ENCODE peak calls at places on chromosomes 7 and 10, in nine cellular contexts. One of them, this sample, is unnamed.

GRCh38 chr7:25389489-25390106 is 161.3 kb upstream of the NPVF start:
- DNase-seq in adipocyte: peak; percentile 56
- DNase-seq in heart left ventricle: no peak
- DNase-seq in effector memory CD4-positive, alpha-beta T cell: no peak
- DNase-seq in fibroblast of lung: peak; percentile 74
- DNase-seq in body of pancreas: peak; percentile 60
- DNase-seq in naive thymus-derived CD4-positive, alpha-beta T cell: peak; percentile 51
- DNase-seq in ovary: no peak
- DNase-seq in CD4-positive, alpha-beta T cell: no peak
- DNase-seq in this sample: no peak

GRCh38 chr7:48126037-48126436 is 37.0 kb downstream of the UPP1 start:
- DNase-seq in naive thymus-derived CD4-positive, alpha-beta T cell: no peak
- DNase-seq in body of pancreas: no peak
- DNase-seq in heart left ventricle: no peak
- DNase-seq in effector memory CD4-positive, alpha-beta T cell: no peak
- DNase-seq in adipocyte: no peak
- DNase-seq in CD4-positive, alpha-beta T cell: no peak
- DNase-seq in fibroblast of lung: no peak
- DNase-seq in ovary: no peak
- DNase-seq in this sample: no peak

GRCh38 chr10:93612237-93612636 is at the start of gene PDE6C:
- DNase-seq in body of pancreas: no peak
- DNase-seq in naive thymus-derived CD4-positive, alpha-beta T cell: no peak
- DNase-seq in effector memory CD4-positive, alpha-beta T cell: no peak
- DNase-seq in adipocyte: no peak
- DNase-seq in fibroblast of lung: no peak
- DNase-seq in ovary: no peak
- DNase-seq in heart left ventricle: no peak
- DNase-seq in CD4-positive, alpha-beta T cell: no peak
- DNase-seq in this sample: no peak

GRCh38 chr7:134014935-134015334 is 112.2 kb upstream of the LRGUK start:
- DNase-seq in adipocyte: no peak
- DNase-seq in ovary: no peak
- DNase-seq in naive thymus-derived CD4-positive, alpha-beta T cell: no peak
- DNase-seq in effector memory CD4-positive, alpha-beta T cell: no peak
- DNase-seq in heart left ventricle: no peak
- DNase-seq in fibroblast of lung: no peak
- DNase-seq in CD4-positive, alpha-beta T cell: no peak
- DNase-seq in body of pancreas: no peak
- DNase-seq in this sample: no peak

GRCh38 chr7:46468753-46469356 is 547.8 kb upstream of the IGFBP3 start:
- DNase-seq in adipocyte: peak; percentile 25
- DNase-seq in body of pancreas: no peak
- DNase-seq in naive thymus-derived CD4-positive, alpha-beta T cell: no peak
- DNase-seq in fibroblast of lung: peak; percentile 59
- DNase-seq in heart left ventricle: no peak
- DNase-seq in effector memory CD4-positive, alpha-beta T cell: no peak
- DNase-seq in ovary: no peak
- DNase-seq in CD4-positive, alpha-beta T cell: no peak
- DNase-seq in this sample: no peak

GRCh38 chr10:80277567-80278250 is 11.7 kb downstream of the MAT1A start:
- DNase-seq in naive thymus-derived CD4-positive, alpha-beta T cell: no peak
- DNase-seq in CD4-positive, alpha-beta T cell: no peak
- DNase-seq in effector memory CD4-positive, alpha-beta T cell: no peak
- DNase-seq in fibroblast of lung: no peak
- DNase-seq in adipocyte: no peak
- DNase-seq in heart left ventricle: peak; percentile 46
- DNase-seq in body of pancreas: peak; percentile 74
- DNase-seq in ovary: no peak
- DNase-seq in this sample: no peak

GRCh38 chr10:14386202-14386593 is 55.5 kb upstream of the FRMD4A start:
- DNase-seq in body of pancreas: no peak
- DNase-seq in adipocyte: peak; percentile 84
- DNase-seq in CD4-positive, alpha-beta T cell: peak; percentile 2
- DNase-seq in ovary: no peak
- DNase-seq in fibroblast of lung: peak; percentile 79
- DNase-seq in heart left ventricle: no peak
- DNase-seq in effector memory CD4-positive, alpha-beta T cell: no peak
- DNase-seq in naive thymus-derived CD4-positive, alpha-beta T cell: no peak
- DNase-seq in this sample: no peak

GRCh38 chr7:156947120-156947843 is 2.2 kb upstream of the NOM1 start:
- DNase-seq in effector memory CD4-positive, alpha-beta T cell: no peak
- DNase-seq in heart left ventricle: no peak
- DNase-seq in CD4-positive, alpha-beta T cell: no peak
- DNase-seq in naive thymus-derived CD4-positive, alpha-beta T cell: no peak
- DNase-seq in adipocyte: no peak
- DNase-seq in fibroblast of lung: no peak
- DNase-seq in ovary: no peak
- DNase-seq in body of pancreas: no peak
- DNase-seq in this sample: no peak

GRCh38 chr10:3478153-3478552 is 305.6 kb upstream of the PITRM1 start:
- DNase-seq in effector memory CD4-positive, alpha-beta T cell: no peak
- DNase-seq in fibroblast of lung: no peak
- DNase-seq in CD4-positive, alpha-beta T cell: no peak
- DNase-seq in heart left ventricle: no peak
- DNase-seq in naive thymus-derived CD4-positive, alpha-beta T cell: no peak
- DNase-seq in adipocyte: no peak
- DNase-seq in ovary: no peak
- DNase-seq in body of pancreas: no peak
- DNase-seq in this sample: no peak

GRCh38 chr10:114504769-114505579 is 100.7 kb upstream of the AFAP1L2 start:
- DNase-seq in CD4-positive, alpha-beta T cell: no peak
- DNase-seq in adipocyte: peak; percentile 94
- DNase-seq in heart left ventricle: peak; percentile 54
- DNase-seq in body of pancreas: peak; percentile 60
- DNase-seq in naive thymus-derived CD4-positive, alpha-beta T cell: no peak
- DNase-seq in ovary: peak; percentile 51
- DNase-seq in effector memory CD4-positive, alpha-beta T cell: no peak
- DNase-seq in fibroblast of lung: peak; percentile 88
- DNase-seq in this sample: no peak

GRCh38 chr7:124033093-124033806 is 383 bp upstream of the TMEM229A start:
- DNase-seq in adipocyte: no peak
- DNase-seq in CD4-positive, alpha-beta T cell: no peak
- DNase-seq in heart left ventricle: peak; percentile 48
- DNase-seq in naive thymus-derived CD4-positive, alpha-beta T cell: no peak
- DNase-seq in body of pancreas: peak; percentile 65
- DNase-seq in fibroblast of lung: peak; percentile 40
- DNase-seq in ovary: peak; percentile 20
- DNase-seq in effector memory CD4-positive, alpha-beta T cell: no peak
- DNase-seq in this sample: no peak

GRCh38 chr10:82660205-82660604 is 785.2 kb downstream of the NRG3 start:
- DNase-seq in ovary: no peak
- DNase-seq in naive thymus-derived CD4-positive, alpha-beta T cell: no peak
- DNase-seq in adipocyte: no peak
- DNase-seq in effector memory CD4-positive, alpha-beta T cell: no peak
- DNase-seq in CD4-positive, alpha-beta T cell: no peak
- DNase-seq in heart left ventricle: no peak
- DNase-seq in fibroblast of lung: no peak
- DNase-seq in body of pancreas: no peak
- DNase-seq in this sample: no peak

GRCh38 chr7:19108985-19109946 is 8.2 kb downstream of the TWIST1 start:
- DNase-seq in fibroblast of lung: no peak
- DNase-seq in effector memory CD4-positive, alpha-beta T cell: no peak
- DNase-seq in naive thymus-derived CD4-positive, alpha-beta T cell: no peak
- DNase-seq in heart left ventricle: no peak
- DNase-seq in body of pancreas: no peak
- DNase-seq in adipocyte: peak; percentile 38
- DNase-seq in CD4-positive, alpha-beta T cell: no peak
- DNase-seq in ovary: no peak
- DNase-seq in this sample: no peak

GRCh38 chr7:38673795-38674194 is 42.6 kb upstream of the AMPH start:
- DNase-seq in adipocyte: peak; percentile 73
- DNase-seq in body of pancreas: peak; percentile 46
- DNase-seq in CD4-positive, alpha-beta T cell: no peak
- DNase-seq in heart left ventricle: no peak
- DNase-seq in effector memory CD4-positive, alpha-beta T cell: no peak
- DNase-seq in fibroblast of lung: peak; percentile 94
- DNase-seq in naive thymus-derived CD4-positive, alpha-beta T cell: no peak
- DNase-seq in ovary: no peak
- DNase-seq in this sample: no peak

DNA sequence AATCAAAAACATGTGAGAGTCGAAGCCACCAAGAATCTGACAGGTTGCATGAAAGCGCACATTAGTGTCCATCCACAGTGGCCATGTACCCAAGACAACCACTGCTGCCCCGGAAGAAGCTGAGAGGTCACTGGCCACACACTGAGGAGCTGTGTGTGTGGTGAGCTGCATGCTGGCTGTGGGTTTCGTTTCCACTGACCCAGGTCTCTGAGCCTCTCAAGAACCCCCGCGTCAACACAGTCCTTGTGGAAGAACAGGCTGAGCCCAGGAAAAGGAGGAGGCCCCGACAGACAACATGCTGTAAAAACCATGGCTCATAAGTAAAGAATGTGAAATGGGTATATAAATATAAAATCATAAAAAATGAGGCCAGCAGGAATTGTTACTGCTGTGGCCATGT is 8.2 kb downstream of the VIPR2 start:
- DNase-seq in naive thymus-derived CD4-positive, alpha-beta T cell: no peak
- DNase-seq in fibroblast of lung: no peak
- DNase-seq in effector memory CD4-positive, alpha-beta T cell: no peak
- DNase-seq in CD4-positive, alpha-beta T cell: no peak
- DNase-seq in ovary: no peak
- DNase-seq in body of pancreas: no peak
- DNase-seq in adipocyte: no peak
- DNase-seq in heart left ventricle: peak; percentile 8
- DNase-seq in this sample: no peak
- H3K9me3 ChIP-seq in naive thymus-derived CD4-positive, alpha-beta T cell: no peaks in the 10 kb centered on the region
- H3K9me3 ChIP-seq in fibroblast of lung: no peaks in the 10 kb centered on the region
- H3K9me3 ChIP-seq in effector memory CD4-positive, alpha-beta T cell: no peaks in the 10 kb centered on the region
- H3K9me3 ChIP-seq in CD4-positive, alpha-beta T cell: no peaks in the 10 kb centered on the region
- H3K9me3 ChIP-seq in ovary: no peaks in the 10 kb centered on the region
- H3K9me3 ChIP-seq in body of pancreas: no peaks in the 10 kb centered on the region
- H3K9me3 ChIP-seq in adipocyte: no peaks in the 10 kb centered on the region
- H3K9me3 ChIP-seq in heart left ventricle: no peaks in the 10 kb centered on the region
- H3K9me3 ChIP-seq in this sample: no peaks in the 10 kb centered on the region

GRCh38 chr7:158362001-158362400 is 225.6 kb downstream of the PTPRN2 start:
- DNase-seq in ovary: no peak
- DNase-seq in CD4-positive, alpha-beta T cell: no peak
- DNase-seq in body of pancreas: no peak
- DNase-seq in effector memory CD4-positive, alpha-beta T cell: no peak
- DNase-seq in heart left ventricle: no peak
- DNase-seq in fibroblast of lung: no peak
- DNase-seq in adipocyte: no peak
- DNase-seq in naive thymus-derived CD4-positive, alpha-beta T cell: no peak
- DNase-seq in this sample: no peak
- H3K9me3 ChIP-seq in ovary: no peaks in the 10 kb centered on the region
- H3K9me3 ChIP-seq in CD4-positive, alpha-beta T cell: no peaks in the 10 kb centered on the region
- H3K9me3 ChIP-seq in body of pancreas: no peaks in the 10 kb centered on the region
- H3K9me3 ChIP-seq in effector memory CD4-positive, alpha-beta T cell: no peaks in the 10 kb centered on the region
- H3K9me3 ChIP-seq in heart left ventricle: no peaks in the 10 kb centered on the region
- H3K9me3 ChIP-seq in fibroblast of lung: no peaks in the 10 kb centered on the region
- H3K9me3 ChIP-seq in adipocyte: no peaks in the 10 kb centered on the region
- H3K9me3 ChIP-seq in naive thymus-derived CD4-positive, alpha-beta T cell: no peaks in the 10 kb centered on the region
- H3K9me3 ChIP-seq in this sample: no peaks in the 10 kb centered on the region

GRCh38 chr10:10271639-10272192 is 746.0 kb upstream of the CELF2 start:
- DNase-seq in CD4-positive, alpha-beta T cell: no peak
- DNase-seq in ovary: no peak
- DNase-seq in effector memory CD4-positive, alpha-beta T cell: no peak
- DNase-seq in body of pancreas: no peak
- DNase-seq in naive thymus-derived CD4-positive, alpha-beta T cell: no peak
- DNase-seq in adipocyte: no peak
- DNase-seq in heart left ventricle: no peak
- DNase-seq in fibroblast of lung: no peak
- DNase-seq in this sample: no peak

GRCh38 chr10:10270071-10270470 is 747.6 kb upstream of the CELF2 start:
- DNase-seq in adipocyte: no peak
- DNase-seq in ovary: no peak
- DNase-seq in CD4-positive, alpha-beta T cell: no peak
- DNase-seq in heart left ventricle: no peak
- DNase-seq in naive thymus-derived CD4-positive, alpha-beta T cell: no peak
- DNase-seq in body of pancreas: no peak
- DNase-seq in effector memory CD4-positive, alpha-beta T cell: no peak
- DNase-seq in fibroblast of lung: peak; percentile 44
- DNase-seq in this sample: no peak
- H3K9me3 ChIP-seq in adipocyte: no peaks in the 10 kb centered on the region
- H3K9me3 ChIP-seq in ovary: no peaks in the 10 kb centered on the region
- H3K9me3 ChIP-seq in CD4-positive, alpha-beta T cell: no peaks in the 10 kb centered on the region
- H3K9me3 ChIP-seq in heart left ventricle: no peaks in the 10 kb centered on the region
- H3K9me3 ChIP-seq in naive thymus-derived CD4-positive, alpha-beta T cell: no peaks in the 10 kb centered on the region
- H3K9me3 ChIP-seq in body of pancreas: no peaks in the 10 kb centered on the region
- H3K9me3 ChIP-seq in effector memory CD4-positive, alpha-beta T cell: no peaks in the 10 kb centered on the region
- H3K9me3 ChIP-seq in fibroblast of lung: no peaks in the 10 kb centered on the region
- H3K9me3 ChIP-seq in this sample: no peaks in the 10 kb centered on the region

GRCh38 chr7:64874562-64875250 is 28.4 kb upstream of the ZNF273 start:
- DNase-seq in effector memory CD4-positive, alpha-beta T cell: no peak
- DNase-seq in ovary: no peak
- DNase-seq in naive thymus-derived CD4-positive, alpha-beta T cell: no peak
- DNase-seq in adipocyte: no peak
- DNase-seq in fibroblast of lung: no peak
- DNase-seq in heart left ventricle: no peak
- DNase-seq in CD4-positive, alpha-beta T cell: no peak
- DNase-seq in body of pancreas: no peak
- DNase-seq in this sample: no peak
- H3K9me3 ChIP-seq in effector memory CD4-positive, alpha-beta T cell: no peaks in the 10 kb centered on the region
- H3K9me3 ChIP-seq in ovary: no peaks in the 10 kb centered on the region
- H3K9me3 ChIP-seq in naive thymus-derived CD4-positive, alpha-beta T cell: no peaks in the 10 kb centered on the region
- H3K9me3 ChIP-seq in adipocyte: peaks cover 2% of the 10 kb centered on the region
- H3K9me3 ChIP-seq in fibroblast of lung: no peaks in the 10 kb centered on the region
- H3K9me3 ChIP-seq in heart left ventricle: no peaks in the 10 kb centered on the region
- H3K9me3 ChIP-seq in CD4-positive, alpha-beta T cell: no peaks in the 10 kb centered on the region
- H3K9me3 ChIP-seq in body of pancreas: no peaks in the 10 kb centered on the region
- H3K9me3 ChIP-seq in this sample: no peaks in the 10 kb centered on the region

GRCh38 chr10:131648386-131649020 is 252.3 kb upstream of the PPP2R2D start:
- DNase-seq in heart left ventricle: no peak
- DNase-seq in adipocyte: no peak
- DNase-seq in ovary: no peak
- DNase-seq in body of pancreas: no peak
- DNase-seq in effector memory CD4-positive, alpha-beta T cell: no peak
- DNase-seq in CD4-positive, alpha-beta T cell: no peak
- DNase-seq in naive thymus-derived CD4-positive, alpha-beta T cell: no peak
- DNase-seq in fibroblast of lung: no peak
- DNase-seq in this sample: no peak
- H3K9me3 ChIP-seq in heart left ventricle: no peaks in the 10 kb centered on the region
- H3K9me3 ChIP-seq in adipocyte: no peaks in the 10 kb centered on the region
- H3K9me3 ChIP-seq in ovary: no peaks in the 10 kb centered on the region
- H3K9me3 ChIP-seq in body of pancreas: no peaks in the 10 kb centered on the region
- H3K9me3 ChIP-seq in effector memory CD4-positive, alpha-beta T cell: no peaks in the 10 kb centered on the region
- H3K9me3 ChIP-seq in CD4-positive, alpha-beta T cell: no peaks in the 10 kb centered on the region
- H3K9me3 ChIP-seq in naive thymus-derived CD4-positive, alpha-beta T cell: no peaks in the 10 kb centered on the region
- H3K9me3 ChIP-seq in fibroblast of lung: no peaks in the 10 kb centered on the region
- H3K9me3 ChIP-seq in this sample: no peaks in the 10 kb centered on the region

DNA sequence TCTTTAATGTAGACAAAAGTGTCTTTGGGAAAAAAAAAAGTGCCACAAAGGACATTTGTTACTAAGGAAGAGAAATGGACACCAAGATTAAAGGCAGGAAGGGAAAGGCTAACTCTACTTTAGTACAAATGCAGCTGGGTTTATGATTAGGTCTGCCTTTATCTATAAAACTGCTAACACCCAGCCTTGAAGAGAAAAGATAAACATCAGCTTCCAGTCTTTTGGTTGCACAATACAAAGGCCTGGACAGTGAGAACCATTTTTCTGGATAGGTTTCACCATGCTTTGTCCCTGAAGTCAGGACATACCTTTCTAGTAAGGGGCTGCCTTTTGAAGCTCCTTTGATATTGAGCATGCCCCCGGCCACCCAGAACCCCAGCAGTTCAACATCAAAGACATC is 45.1 kb downstream of the ZNF248 start:
- DNase-seq in ovary: no peak
- DNase-seq in effector memory CD4-positive, alpha-beta T cell: no peak
- DNase-seq in naive thymus-derived CD4-positive, alpha-beta T cell: no peak
- DNase-seq in fibroblast of lung: no peak
- DNase-seq in body of pancreas: no peak
- DNase-seq in adipocyte: no peak
- DNase-seq in heart left ventricle: no peak
- DNase-seq in CD4-positive, alpha-beta T cell: no peak
- DNase-seq in this sample: no peak
- H3K9me3 ChIP-seq in ovary: no peaks in the 10 kb centered on the region
- H3K9me3 ChIP-seq in effector memory CD4-positive, alpha-beta T cell: peaks cover 14% of the 10 kb centered on the region
- H3K9me3 ChIP-seq in naive thymus-derived CD4-positive, alpha-beta T cell: peaks cover 56% of the 10 kb centered on the region
- H3K9me3 ChIP-seq in fibroblast of lung: no peaks in the 10 kb centered on the region
- H3K9me3 ChIP-seq in body of pancreas: peaks cover 20% of the 10 kb centered on the region
- H3K9me3 ChIP-seq in adipocyte: peaks cover 48% of the 10 kb centered on the region
- H3K9me3 ChIP-seq in heart left ventricle: peaks cover 3% of the 10 kb centered on the region
- H3K9me3 ChIP-seq in CD4-positive, alpha-beta T cell: peaks cover 66% of the 10 kb centered on the region
- H3K9me3 ChIP-seq in this sample: peaks cover 5% of the 10 kb centered on the region

This sample was measured in T-helper 17 cell.